ENCODE peak calls at places on chromosomes 2 and 18, in five cellular contexts. One of them, this sample, is unnamed.

GRCh38 chr18:10239138-10239537 is 215.3 kb upstream of the APCDD1 start:
- DNase-seq in GM13977: no peak
- DNase-seq in progenitor cell of endocrine pancreas: no peak
- DNase-seq in K562: no peak
- DNase-seq in heart right ventricle: no peak
- DNase-seq in this sample: no peak

GRCh38 chr18:8081872-8082553 is 514.9 kb downstream of the PTPRM start:
- DNase-seq in GM13977: no peak
- DNase-seq in progenitor cell of endocrine pancreas: no peak
- DNase-seq in heart right ventricle: no peak
- DNase-seq in K562: no peak
- DNase-seq in this sample: no peak

GRCh38 chr2:237866119-237866621 is 6.7 kb downstream of the RAMP1 start:
- DNase-seq in heart right ventricle: no peak
- DNase-seq in K562: no peak
- DNase-seq in progenitor cell of endocrine pancreas: no peak
- DNase-seq in GM13977: no peak
- DNase-seq in this sample: no peak

GRCh38 chr2:101330253-101330921 is 21.9 kb upstream of the RNF149 start:
- DNase-seq in progenitor cell of endocrine pancreas: no peak
- DNase-seq in heart right ventricle: peak; percentile 50
- DNase-seq in GM13977: no peak
- DNase-seq in K562: no peak
- DNase-seq in this sample: peak; percentile 15

GRCh38 chr18:908631-909621 is 4.3 kb downstream of the ADCYAP1 start:
- DNase-seq in progenitor cell of endocrine pancreas: no peak
- DNase-seq in K562: no peak
- DNase-seq in heart right ventricle: no peak
- DNase-seq in GM13977: peak; percentile 42
- DNase-seq in this sample: peak; percentile 41

GRCh38 chr18:79951545-79952456 is at the start of gene SLC66A2:
- DNase-seq in K562: peak; percentile 90
- DNase-seq in progenitor cell of endocrine pancreas: peak; percentile 90
- DNase-seq in heart right ventricle: peak; percentile 93
- DNase-seq in GM13977: peak; percentile 97
- DNase-seq in this sample: peak; percentile 100

GRCh38 chr18:31680836-31681568 is 3.4 kb downstream of the B4GALT6 start:
- DNase-seq in GM13977: no peak
- DNase-seq in heart right ventricle: no peak
- DNase-seq in K562: peak; percentile 27
- DNase-seq in progenitor cell of endocrine pancreas: no peak
- DNase-seq in this sample: no peak

GRCh38 chr18:46756559-46757201 is at the start of gene ST8SIA5:
- DNase-seq in GM13977: peak; percentile 73
- DNase-seq in heart right ventricle: peak; percentile 31
- DNase-seq in progenitor cell of endocrine pancreas: peak; percentile 42
- DNase-seq in K562: no peak
- DNase-seq in this sample: peak; percentile 66

GRCh38 chr2:235533203-235533602 is 39.4 kb downstream of the AGAP1 start:
- DNase-seq in progenitor cell of endocrine pancreas: no peak
- DNase-seq in heart right ventricle: no peak
- DNase-seq in GM13977: no peak
- DNase-seq in K562: no peak
- DNase-seq in this sample: no peak

GRCh38 chr2:16126141-16126968 is 186.0 kb downstream of the MYCN start:
- DNase-seq in K562: no peak
- DNase-seq in GM13977: no peak
- DNase-seq in progenitor cell of endocrine pancreas: no peak
- DNase-seq in heart right ventricle: no peak
- DNase-seq in this sample: no peak

GRCh38 chr2:1572638-1573037 is 159.4 kb downstream of the TPO start:
- DNase-seq in K562: no peak
- DNase-seq in heart right ventricle: peak; percentile 75
- DNase-seq in GM13977: no peak
- DNase-seq in progenitor cell of endocrine pancreas: no peak
- DNase-seq in this sample: no peak

GRCh38 chr2:144086965-144087364 is 433.0 kb downstream of the ZEB2 start:
- DNase-seq in GM13977: no peak
- DNase-seq in K562: no peak
- DNase-seq in heart right ventricle: no peak
- DNase-seq in progenitor cell of endocrine pancreas: no peak
- DNase-seq in this sample: no peak

GRCh38 chr18:33157893-33158292 is 282.6 kb downstream of the CCDC178 start:
- DNase-seq in progenitor cell of endocrine pancreas: no peak
- DNase-seq in K562: no peak
- DNase-seq in heart right ventricle: no peak
- DNase-seq in GM13977: no peak
- DNase-seq in this sample: no peak

GRCh38 chr2:197514754-197515153 is 1.1 kb upstream of the MOB4 start:
- DNase-seq in heart right ventricle: no peak
- DNase-seq in K562: no peak
- DNase-seq in GM13977: no peak
- DNase-seq in progenitor cell of endocrine pancreas: no peak
- DNase-seq in this sample: no peak

GRCh38 chr2:149904352-149904751 is 316.8 kb upstream of the MMADHC start:
- DNase-seq in heart right ventricle: no peak
- DNase-seq in GM13977: no peak
- DNase-seq in progenitor cell of endocrine pancreas: no peak
- DNase-seq in K562: no peak
- DNase-seq in this sample: peak; percentile 8

GRCh38 chr2:143930891-143931290 is 589.0 kb downstream of the ZEB2 start:
- DNase-seq in K562: no peak
- DNase-seq in progenitor cell of endocrine pancreas: no peak
- DNase-seq in GM13977: no peak
- DNase-seq in heart right ventricle: no peak
- DNase-seq in this sample: no peak

GRCh38 chr2:105344704-105345345 is 7.5 kb downstream of the C2orf49 start:
- DNase-seq in GM13977: no peak
- DNase-seq in heart right ventricle: no peak
- DNase-seq in progenitor cell of endocrine pancreas: no peak
- DNase-seq in K562: no peak
- DNase-seq in this sample: no peak

GRCh38 chr2:120460511-120460910 is 114.6 kb downstream of the INHBB start:
- DNase-seq in K562: no peak
- DNase-seq in GM13977: no peak
- DNase-seq in progenitor cell of endocrine pancreas: no peak
- DNase-seq in heart right ventricle: no peak
- DNase-seq in this sample: no peak

GRCh38 chr2:240649331-240649730 is 24.1 kb downstream of the GPR35 start:
- DNase-seq in GM13977: no peak
- DNase-seq in heart right ventricle: no peak
- DNase-seq in progenitor cell of endocrine pancreas: no peak
- DNase-seq in K562: no peak
- DNase-seq in this sample: no peak

GRCh38 chr2:19876751-19877150 is 25.0 kb downstream of the TTC32 start:
- DNase-seq in GM13977: no peak
- DNase-seq in K562: no peak
- DNase-seq in heart right ventricle: no peak
- DNase-seq in progenitor cell of endocrine pancreas: no peak
- DNase-seq in this sample: no peak

GRCh38 chr2:236633764-236634163 is 64.1 kb downstream of the ACKR3 start:
- DNase-seq in progenitor cell of endocrine pancreas: no peak
- DNase-seq in K562: no peak
- DNase-seq in heart right ventricle: no peak
- DNase-seq in GM13977: no peak
- DNase-seq in this sample: peak; percentile 45

GRCh38 chr2:240111253-240111652 is 24.9 kb downstream of the COPS9 start:
- DNase-seq in progenitor cell of endocrine pancreas: no peak
- DNase-seq in GM13977: no peak
- DNase-seq in K562: no peak
- DNase-seq in heart right ventricle: no peak
- DNase-seq in this sample: no peak

GRCh38 chr18:12939161-12939560 is 8.7 kb upstream of the SEH1L start:
- DNase-seq in progenitor cell of endocrine pancreas: no peak
- DNase-seq in K562: no peak
- DNase-seq in heart right ventricle: no peak
- DNase-seq in GM13977: no peak
- DNase-seq in this sample: no peak

GRCh38 chr2:63424329-63425078 is 163.8 kb downstream of the WDPCP start:
- DNase-seq in GM13977: peak; percentile 32
- DNase-seq in progenitor cell of endocrine pancreas: no peak
- DNase-seq in heart right ventricle: no peak
- DNase-seq in K562: peak; percentile 52
- DNase-seq in this sample: no peak
- TF ChIP-seq CTCF in GM13977: peak; percentile 48
- TF ChIP-seq CTCF in progenitor cell of endocrine pancreas: peak; percentile 40
- TF ChIP-seq CTCF in heart right ventricle: peak; percentile 31
- TF ChIP-seq CTCF in K562: peak; percentile 83
- TF ChIP-seq CTCF in this sample: peak; percentile 29

GRCh38 chr2:38444247-38444646 is 67.2 kb upstream of the ATL2 start:
- DNase-seq in GM13977: no peak
- DNase-seq in heart right ventricle: no peak
- DNase-seq in K562: no peak
- DNase-seq in progenitor cell of endocrine pancreas: no peak
- DNase-seq in this sample: no peak

GRCh38 chr2:38443021-38443541 is 66.0 kb upstream of the ATL2 start:
- DNase-seq in progenitor cell of endocrine pancreas: no peak
- DNase-seq in K562: no peak
- DNase-seq in heart right ventricle: peak; percentile 9
- DNase-seq in GM13977: no peak
- DNase-seq in this sample: no peak

GRCh38 chr2:38446972-38447561 is 70.0 kb upstream of the ATL2 start:
- DNase-seq in progenitor cell of endocrine pancreas: no peak
- DNase-seq in heart right ventricle: no peak
- DNase-seq in K562: no peak
- DNase-seq in GM13977: no peak
- DNase-seq in this sample: no peak

GRCh38 chr2:38448692-38449405 is 71.8 kb upstream of the ATL2 start:
- DNase-seq in GM13977: no peak
- DNase-seq in progenitor cell of endocrine pancreas: no peak
- DNase-seq in heart right ventricle: no peak
- DNase-seq in K562: no peak
- DNase-seq in this sample: no peak

DNA sequence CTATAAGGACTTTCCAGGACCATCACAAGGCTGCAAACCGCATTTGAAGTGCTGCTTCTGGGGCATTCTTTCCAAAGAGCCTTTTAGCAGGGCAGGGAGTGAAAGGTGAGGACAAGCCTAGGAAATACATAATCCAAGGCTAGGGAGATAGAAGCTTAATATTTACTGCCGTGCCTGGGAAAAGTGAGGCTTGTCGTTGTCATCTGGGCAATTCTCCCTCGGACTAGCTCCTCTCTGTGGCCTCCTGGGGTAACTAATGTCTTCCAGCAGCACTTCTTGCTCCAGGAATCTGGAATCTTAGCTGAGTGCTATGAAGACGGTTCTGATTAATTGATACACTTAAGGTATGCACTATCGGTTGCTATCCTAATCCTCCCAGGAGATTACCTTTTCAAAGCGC is 69.3 kb upstream of the ATL2 start:
- DNase-seq in heart right ventricle: peak; percentile 8
- DNase-seq in progenitor cell of endocrine pancreas: no peak
- DNase-seq in K562: no peak
- DNase-seq in GM13977: no peak
- DNase-seq in this sample: no peak
- TF ChIP-seq CTCF in heart right ventricle: peak; percentile 19
- TF ChIP-seq CTCF in progenitor cell of endocrine pancreas: peak; percentile 8
- TF ChIP-seq CTCF in K562: peak; percentile 31
- TF ChIP-seq CTCF in GM13977: no peak
- TF ChIP-seq CTCF in this sample: no peak

GRCh38 chr2:126614529-126615279 is 41.3 kb upstream of the GYPC start:
- DNase-seq in progenitor cell of endocrine pancreas: no peak
- DNase-seq in heart right ventricle: no peak
- DNase-seq in K562: no peak
- DNase-seq in GM13977: no peak
- DNase-seq in this sample: no peak
- TF ChIP-seq CTCF in progenitor cell of endocrine pancreas: no peak
- TF ChIP-seq CTCF in heart right ventricle: no peak
- TF ChIP-seq CTCF in K562: peak; percentile 59
- TF ChIP-seq CTCF in GM13977: no peak
- TF ChIP-seq CTCF in this sample: no peak

GRCh38 chr18:36662000-36662399 is 166.8 kb downstream of the TPGS2 start:
- DNase-seq in heart right ventricle: no peak
- DNase-seq in GM13977: no peak
- DNase-seq in progenitor cell of endocrine pancreas: no peak
- DNase-seq in K562: no peak
- DNase-seq in this sample: no peak
- TF ChIP-seq CTCF in heart right ventricle: no peak
- TF ChIP-seq CTCF in GM13977: peak; percentile 60
- TF ChIP-seq CTCF in progenitor cell of endocrine pancreas: no peak
- TF ChIP-seq CTCF in K562: peak; percentile 42
- TF ChIP-seq CTCF in this sample: peak; percentile 23

GRCh38 chr2:27100036-27100435 is 13.5 kb downstream of the KHK start:
- DNase-seq in GM13977: no peak
- DNase-seq in K562: no peak
- DNase-seq in heart right ventricle: no peak
- DNase-seq in progenitor cell of endocrine pancreas: no peak
- DNase-seq in this sample: no peak
- TF ChIP-seq CTCF in GM13977: no peak
- TF ChIP-seq CTCF in K562: peak; percentile 6
- TF ChIP-seq CTCF in heart right ventricle: no peak
- TF ChIP-seq CTCF in progenitor cell of endocrine pancreas: no peak
- TF ChIP-seq CTCF in this sample: no peak